ENCODE peak calls at places on chromosomes 16 and 17, in six cellular contexts. A, Z, X, O, S and D are unnamed samples.

GRCh38 chr17:57328109-57328882 is 72.0 kb downstream of the MSI2 start:
- DNase-seq in A (peak), Z (no peak), X (no peak), O (peak), S (no peak), D (no peak)

GRCh38 chr17:38871247-38871991 is 1.6 kb downstream of the LASP1 start:
- DNase-seq in A (peak), Z (no peak), X (peak), O (peak), S (no peak), D (peak)

GRCh38 chr16:69349508-69349907 is 2.1 kb downstream of the TMED6 start:
- DNase-seq in A (no peak), Z (no peak), X (no peak), O (no peak), S (no peak), D (no peak)

GRCh38 chr17:28738680-28739384 is 5.0 kb upstream of the TRAF4 start:
- DNase-seq in A (no peak), Z (no peak), X (no peak), O (no peak), S (no peak), D (no peak)

GRCh38 chr17:19021622-19022083 is 17.1 kb upstream of the FAM83G start:
- DNase-seq in A (no peak), Z (no peak), X (peak), O (no peak), S (peak), D (no peak)

GRCh38 chr16:29825145-29826044 is 5.1 kb downstream of the MVP start:
- DNase-seq in A (peak), Z (no peak), X (no peak), O (peak), S (no peak), D (peak)

GRCh38 chr16:53224932-53225533 is 170.2 kb downstream of the CHD9 start:
- DNase-seq in A (peak), Z (no peak), X (no peak), O (peak), S (no peak), D (peak)

GRCh38 chr16:70700101-70701020 is 14.5 kb upstream of the MTSS2 start:
- DNase-seq in A (no peak), Z (no peak), X (no peak), O (peak), S (no peak), D (no peak)

GRCh38 chr16:21568502-21569189 is 30.7 kb upstream of the METTL9 start:
- DNase-seq in A (peak), Z (no peak), X (no peak), O (no peak), S (no peak), D (no peak)

GRCh38 chr16:20409398-20410152 is at the start of gene ACSM5:
- DNase-seq in A (no peak), Z (no peak), X (no peak), O (no peak), S (no peak), D (peak)

GRCh38 chr17:28335959-28336871 is 654 bp downstream of the TNFAIP1 start:
- DNase-seq in A (peak), Z (peak), X (peak), O (peak), S (peak), D (peak)

GRCh38 chr17:57135748-57136342 is 50.8 kb downstream of the AKAP1 start:
- DNase-seq in A (no peak), Z (no peak), X (no peak), O (no peak), S (no peak), D (no peak)

GRCh38 chr16:66580605-66581209 is 1.4 kb downstream of the CMTM2 start:
- DNase-seq in A (peak), Z (peak), X (no peak), O (peak), S (no peak), D (peak)

GRCh38 chr17:56870163-56870651 is 36.3 kb downstream of the DGKE start:
- DNase-seq in A (peak), Z (no peak), X (no peak), O (peak), S (no peak), D (no peak)

GRCh38 chr16:69326172-69326873 is 4.1 kb downstream of the PDF start:
- DNase-seq in A (no peak), Z (no peak), X (no peak), O (no peak), S (no peak), D (no peak)

GRCh38 chr17:2155482-2156051 is 100.7 kb downstream of the HIC1 start:
- DNase-seq in A (no peak), Z (no peak), X (no peak), O (no peak), S (no peak), D (no peak)

GRCh38 chr17:47864791-47865216 is 13.8 kb upstream of the SP6 start:
- DNase-seq in A (no peak), Z (no peak), X (no peak), O (no peak), S (no peak), D (no peak)

DNA sequence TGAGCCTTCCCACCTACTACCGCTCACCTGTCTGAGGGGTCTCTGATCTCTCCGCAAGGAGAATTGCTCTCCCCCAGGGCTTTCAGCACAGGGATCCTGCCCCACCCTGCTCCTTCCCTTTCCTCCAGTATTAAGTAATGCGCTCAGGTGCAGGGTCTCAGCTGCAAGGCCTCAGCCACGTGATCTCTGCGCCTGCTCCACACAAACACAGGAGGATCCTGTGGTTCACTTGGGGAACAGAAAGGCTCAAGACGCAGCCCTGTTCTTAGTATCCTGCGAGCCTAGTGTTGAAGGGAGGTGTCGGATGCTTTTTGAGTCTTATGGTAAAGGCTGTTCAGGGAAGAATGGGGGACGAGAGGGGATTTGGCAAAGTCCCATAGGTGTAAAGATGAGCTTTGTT is 41.6 kb upstream of the GCSH start:
- DNase-seq in A (no peak), Z (no peak), X (no peak), O (no peak), S (no peak), D (no peak)
- H2BK120ac ChIP-seq in A (no peak), Z (no peak), X (no peak), O (no peak), S (no peak), D (no peak)

GRCh38 chr16:57698812-57699405 is 4.3 kb downstream of the DRC7 start:
- DNase-seq in A (no peak), Z (no peak), X (no peak), O (no peak), S (no peak), D (no peak)
- H3K18ac ChIP-seq in A (no peak), Z (peak), X (no peak), O (no peak), S (no peak), D (no peak)

GRCh38 chr17:42174126-42174783 is 6.7 kb downstream of the KCNH4 start:
- DNase-seq in A (no peak), Z (no peak), X (no peak), O (no peak), S (no peak), D (no peak)
- H2BK15ac ChIP-seq in A (no peak), Z (no peak), X (no peak), O (no peak), S (no peak), D (no peak)

DNA sequence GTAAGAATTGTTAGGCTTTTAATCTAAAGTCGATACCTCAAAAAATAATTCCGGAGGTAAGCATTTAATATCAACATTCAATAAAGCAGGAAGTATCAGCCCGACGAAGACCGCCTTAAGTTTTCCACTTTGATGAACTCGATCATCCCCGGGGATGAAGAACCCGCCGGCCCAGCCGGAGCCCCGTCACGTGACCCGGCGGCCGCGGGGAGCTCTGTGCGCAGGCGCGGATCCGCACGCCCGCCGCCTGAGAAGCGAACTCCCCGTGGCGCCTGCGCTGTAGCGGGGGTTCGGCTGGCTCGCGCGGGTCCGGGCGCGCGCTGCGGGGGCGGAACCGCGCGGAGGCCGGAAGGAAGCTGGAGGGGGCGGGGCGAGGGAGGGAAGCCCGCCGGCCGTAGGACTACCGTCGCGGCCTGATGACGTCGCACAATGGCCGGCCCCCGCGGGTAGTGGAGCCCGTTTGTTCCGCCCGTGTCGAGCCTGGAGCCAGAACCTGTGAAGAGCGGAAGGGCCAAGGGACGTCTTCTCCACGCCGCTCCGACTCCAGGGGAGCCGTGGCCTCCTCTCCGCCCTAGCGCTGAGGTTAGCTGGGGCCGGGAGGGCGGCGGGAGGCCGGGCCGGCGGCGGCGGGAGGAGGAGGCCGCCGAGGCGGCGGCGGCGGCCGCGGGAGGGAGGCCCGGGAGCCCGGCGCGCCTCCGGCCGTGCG is at the start of gene ZC3H18:
- DNase-seq in A (peak), Z (peak), X (peak), O (peak), S (peak), D (peak)
- H2BK120ac ChIP-seq in A (peak), Z (no peak), X (no peak), O (peak), S (no peak), D (no peak)

GRCh38 chr17:44121997-44122824 is 1.2 kb downstream of the HDAC5 start:
- DNase-seq in A (no peak), Z (no peak), X (no peak), O (no peak), S (no peak), D (no peak)
- H3K18ac ChIP-seq in A (no peak), Z (peak), X (peak), O (no peak), S (peak), D (no peak)

GRCh38 chr17:79919862-79920720 is 80.9 kb upstream of the CBX4 start:
- DNase-seq in A (no peak), Z (no peak), X (no peak), O (no peak), S (no peak), D (no peak)
- H2BK15ac ChIP-seq in A (no peak), Z (peak), X (no peak), O (no peak), S (peak), D (no peak)

GRCh38 chr17:73985466-73986015 is 217.9 kb upstream of the RPL38 start:
- DNase-seq in A (no peak), Z (no peak), X (no peak), O (no peak), S (no peak), D (no peak)
- H2BK120ac ChIP-seq in A (no peak), Z (no peak), X (no peak), O (no peak), S (no peak), D (no peak)

GRCh38 chr16:11868412-11868980 is 17.2 kb upstream of the RSL1D1 start:
- DNase-seq in A (no peak), Z (no peak), X (no peak), O (no peak), S (no peak), D (no peak)
- H3K18ac ChIP-seq in A (no peak), Z (no peak), X (no peak), O (no peak), S (no peak), D (no peak)

GRCh38 chr17:21419299-21420239 is 43.4 kb downstream of the KCNJ12 start:
- DNase-seq in A (no peak), Z (no peak), X (peak), O (no peak), S (no peak), D (peak)

GRCh38 chr17:21418446-21419298 is 42.5 kb downstream of the KCNJ12 start:
- DNase-seq in A (no peak), Z (no peak), X (no peak), O (no peak), S (no peak), D (no peak)

GRCh38 chr17:21417921-21418320 is 41.8 kb downstream of the KCNJ12 start:
- DNase-seq in A (no peak), Z (no peak), X (no peak), O (no peak), S (no peak), D (no peak)
- H2BK15ac ChIP-seq in A (no peak), Z (no peak), X (no peak), O (no peak), S (no peak), D (no peak)